ENCODE peak calls at places on chromosomes 12 and 14, in five cellular contexts. One of them, this sample, is unnamed.
A peak's percentile ranks its signal among the peaks of the same experiment; 100 is the strongest.

GRCh38 chr14:72869407-72870329 is 24.2 kb downstream of the DPF3 start:
- DNase-seq in GM10248: no peak
- DNase-seq in GM12864: no peak
- DNase-seq in stimulated activated CD8-positive, alpha-beta memory T cell treated with anti-CD3 and anti-CD28 coated beads, Interleukin-4, amount 100 ng/mL, for 24 hours: no peak
- DNase-seq in NCI-H2081: no peak
- DNase-seq in this sample: no peak

GRCh38 chr14:99327458-99328250 is 55.7 kb upstream of the BCL11B start:
- DNase-seq in GM10248: no peak
- DNase-seq in GM12864: no peak
- DNase-seq in stimulated activated CD8-positive, alpha-beta memory T cell treated with anti-CD3 and anti-CD28 coated beads, Interleukin-4, amount 100 ng/mL, for 24 hours: no peak
- DNase-seq in NCI-H2081: no peak
- DNase-seq in this sample: no peak

GRCh38 chr12:130382818-130383217 is 45.1 kb downstream of the PIWIL1 start:
- DNase-seq in GM10248: no peak
- DNase-seq in GM12864: no peak
- DNase-seq in stimulated activated CD8-positive, alpha-beta memory T cell treated with anti-CD3 and anti-CD28 coated beads, Interleukin-4, amount 100 ng/mL, for 24 hours: no peak
- DNase-seq in NCI-H2081: no peak
- DNase-seq in this sample: no peak

GRCh38 chr14:26190644-26191043 is 407.2 kb downstream of the NOVA1 start:
- DNase-seq in GM10248: no peak
- DNase-seq in GM12864: no peak
- DNase-seq in stimulated activated CD8-positive, alpha-beta memory T cell treated with anti-CD3 and anti-CD28 coated beads, Interleukin-4, amount 100 ng/mL, for 24 hours: no peak
- DNase-seq in NCI-H2081: no peak
- DNase-seq in this sample: no peak

GRCh38 chr14:23548351-23549318 is 2.9 kb downstream of the ZFHX2 start:
- DNase-seq in GM10248: no peak
- DNase-seq in GM12864: no peak
- DNase-seq in stimulated activated CD8-positive, alpha-beta memory T cell treated with anti-CD3 and anti-CD28 coated beads, Interleukin-4, amount 100 ng/mL, for 24 hours: no peak
- DNase-seq in NCI-H2081: peak; percentile 17
- DNase-seq in this sample: no peak

GRCh38 chr12:96404683-96405082 is 4.4 kb upstream of the CDK17 start:
- DNase-seq in GM10248: no peak
- DNase-seq in GM12864: no peak
- DNase-seq in stimulated activated CD8-positive, alpha-beta memory T cell treated with anti-CD3 and anti-CD28 coated beads, Interleukin-4, amount 100 ng/mL, for 24 hours: no peak
- DNase-seq in NCI-H2081: no peak
- DNase-seq in this sample: peak; percentile 45

GRCh38 chr14:23056956-23057756 is at the start of gene CDH24:
- DNase-seq in GM10248: peak; percentile 87
- DNase-seq in GM12864: no peak
- DNase-seq in stimulated activated CD8-positive, alpha-beta memory T cell treated with anti-CD3 and anti-CD28 coated beads, Interleukin-4, amount 100 ng/mL, for 24 hours: peak; percentile 48
- DNase-seq in NCI-H2081: no peak
- DNase-seq in this sample: peak; percentile 71

GRCh38 chr14:99892406-99892805 is 99.2 kb downstream of the EML1 start:
- DNase-seq in GM10248: no peak
- DNase-seq in GM12864: no peak
- DNase-seq in stimulated activated CD8-positive, alpha-beta memory T cell treated with anti-CD3 and anti-CD28 coated beads, Interleukin-4, amount 100 ng/mL, for 24 hours: no peak
- DNase-seq in NCI-H2081: no peak
- DNase-seq in this sample: no peak

GRCh38 chr12:77995436-77996167 is 164.9 kb downstream of the NAV3 start:
- DNase-seq in GM10248: peak; percentile 28
- DNase-seq in GM12864: peak; percentile 18
- DNase-seq in stimulated activated CD8-positive, alpha-beta memory T cell treated with anti-CD3 and anti-CD28 coated beads, Interleukin-4, amount 100 ng/mL, for 24 hours: no peak
- DNase-seq in NCI-H2081: no peak
- DNase-seq in this sample: no peak

GRCh38 chr12:61993734-61994345 is 266.4 kb upstream of the USP15 start:
- DNase-seq in GM10248: peak; percentile 17
- DNase-seq in GM12864: no peak
- DNase-seq in stimulated activated CD8-positive, alpha-beta memory T cell treated with anti-CD3 and anti-CD28 coated beads, Interleukin-4, amount 100 ng/mL, for 24 hours: no peak
- DNase-seq in NCI-H2081: peak; percentile 32
- DNase-seq in this sample: peak; percentile 61

GRCh38 chr14:25884657-25885056 is 713.2 kb downstream of the NOVA1 start:
- DNase-seq in GM10248: no peak
- DNase-seq in GM12864: no peak
- DNase-seq in stimulated activated CD8-positive, alpha-beta memory T cell treated with anti-CD3 and anti-CD28 coated beads, Interleukin-4, amount 100 ng/mL, for 24 hours: no peak
- DNase-seq in NCI-H2081: no peak
- DNase-seq in this sample: no peak

GRCh38 chr14:22432348-22432976 is 156.6 kb downstream of the DAD1 start:
- DNase-seq in GM10248: no peak
- DNase-seq in GM12864: no peak
- DNase-seq in stimulated activated CD8-positive, alpha-beta memory T cell treated with anti-CD3 and anti-CD28 coated beads, Interleukin-4, amount 100 ng/mL, for 24 hours: no peak
- DNase-seq in NCI-H2081: no peak
- DNase-seq in this sample: peak; percentile 87

GRCh38 chr14:54771411-54772027 is 131.1 kb downstream of the GCH1 start:
- DNase-seq in GM10248: no peak
- DNase-seq in GM12864: no peak
- DNase-seq in stimulated activated CD8-positive, alpha-beta memory T cell treated with anti-CD3 and anti-CD28 coated beads, Interleukin-4, amount 100 ng/mL, for 24 hours: no peak
- DNase-seq in NCI-H2081: no peak
- DNase-seq in this sample: no peak

GRCh38 chr12:6202846-6203245 is 2.6 kb downstream of the CD9 start:
- DNase-seq in GM10248: no peak
- DNase-seq in GM12864: no peak
- DNase-seq in stimulated activated CD8-positive, alpha-beta memory T cell treated with anti-CD3 and anti-CD28 coated beads, Interleukin-4, amount 100 ng/mL, for 24 hours: no peak
- DNase-seq in NCI-H2081: no peak
- DNase-seq in this sample: no peak

GRCh38 chr12:52037248-52037861 is 13.9 kb upstream of the NR4A1 start:
- DNase-seq in GM10248: no peak
- DNase-seq in GM12864: no peak
- DNase-seq in stimulated activated CD8-positive, alpha-beta memory T cell treated with anti-CD3 and anti-CD28 coated beads, Interleukin-4, amount 100 ng/mL, for 24 hours: no peak
- DNase-seq in NCI-H2081: peak; percentile 15
- DNase-seq in this sample: no peak

GRCh38 chr14:23071244-23071974 is 14.1 kb upstream of the CDH24 start:
- DNase-seq in GM10248: peak; percentile 88
- DNase-seq in GM12864: peak; percentile 61
- DNase-seq in stimulated activated CD8-positive, alpha-beta memory T cell treated with anti-CD3 and anti-CD28 coated beads, Interleukin-4, amount 100 ng/mL, for 24 hours: peak; percentile 63
- DNase-seq in NCI-H2081: no peak
- DNase-seq in this sample: peak; percentile 89

GRCh38 chr14:25788252-25788651 is 738.3 kb upstream of the STXBP6 start:
- DNase-seq in GM10248: no peak
- DNase-seq in GM12864: no peak
- DNase-seq in stimulated activated CD8-positive, alpha-beta memory T cell treated with anti-CD3 and anti-CD28 coated beads, Interleukin-4, amount 100 ng/mL, for 24 hours: no peak
- DNase-seq in NCI-H2081: no peak
- DNase-seq in this sample: no peak

GRCh38 chr12:128314611-128315010 is 47.6 kb downstream of the TMEM132C start:
- DNase-seq in GM10248: no peak
- DNase-seq in GM12864: no peak
- DNase-seq in stimulated activated CD8-positive, alpha-beta memory T cell treated with anti-CD3 and anti-CD28 coated beads, Interleukin-4, amount 100 ng/mL, for 24 hours: no peak
- DNase-seq in NCI-H2081: no peak
- DNase-seq in this sample: no peak

GRCh38 chr12:12890492-12890814 is 909 bp upstream of the GPRC5A start:
- DNase-seq in GM10248: no peak
- DNase-seq in GM12864: no peak
- DNase-seq in stimulated activated CD8-positive, alpha-beta memory T cell treated with anti-CD3 and anti-CD28 coated beads, Interleukin-4, amount 100 ng/mL, for 24 hours: no peak
- DNase-seq in NCI-H2081: peak; percentile 42
- DNase-seq in this sample: no peak

GRCh38 chr12:85029456-85029855 is 6.6 kb downstream of the TSPAN19 start:
- DNase-seq in GM10248: peak; percentile 8
- DNase-seq in GM12864: no peak
- DNase-seq in stimulated activated CD8-positive, alpha-beta memory T cell treated with anti-CD3 and anti-CD28 coated beads, Interleukin-4, amount 100 ng/mL, for 24 hours: no peak
- DNase-seq in NCI-H2081: peak; percentile 11
- DNase-seq in this sample: peak; percentile 41

GRCh38 chr14:49408187-49408963 is 177.8 kb downstream of the RPS29 start:
- DNase-seq in GM10248: no peak
- DNase-seq in GM12864: no peak
- DNase-seq in stimulated activated CD8-positive, alpha-beta memory T cell treated with anti-CD3 and anti-CD28 coated beads, Interleukin-4, amount 100 ng/mL, for 24 hours: no peak
- DNase-seq in NCI-H2081: peak; percentile 16
- DNase-seq in this sample: no peak

GRCh38 chr14:77120771-77121743 is 20.5 kb downstream of the ZDHHC22 start:
- DNase-seq in GM10248: peak; percentile 77
- DNase-seq in GM12864: peak; percentile 90
- DNase-seq in stimulated activated CD8-positive, alpha-beta memory T cell treated with anti-CD3 and anti-CD28 coated beads, Interleukin-4, amount 100 ng/mL, for 24 hours: no peak
- DNase-seq in NCI-H2081: peak; percentile 14
- DNase-seq in this sample: peak; percentile 97

GRCh38 chr12:90589966-90590365 is 365.0 kb downstream of the CCER1 start:
- DNase-seq in GM10248: no peak
- DNase-seq in GM12864: no peak
- DNase-seq in stimulated activated CD8-positive, alpha-beta memory T cell treated with anti-CD3 and anti-CD28 coated beads, Interleukin-4, amount 100 ng/mL, for 24 hours: no peak
- DNase-seq in NCI-H2081: no peak
- DNase-seq in this sample: no peak

GRCh38 chr14:105030836-105031396 is 10.0 kb upstream of the CDCA4 start:
- DNase-seq in GM10248: no peak
- DNase-seq in GM12864: no peak
- DNase-seq in stimulated activated CD8-positive, alpha-beta memory T cell treated with anti-CD3 and anti-CD28 coated beads, Interleukin-4, amount 100 ng/mL, for 24 hours: no peak
- DNase-seq in NCI-H2081: no peak
- DNase-seq in this sample: no peak

GRCh38 chr12:6867407-6868210 is at the start of gene TPI1:
- DNase-seq in GM10248: peak; percentile 96
- DNase-seq in GM12864: no peak
- DNase-seq in stimulated activated CD8-positive, alpha-beta memory T cell treated with anti-CD3 and anti-CD28 coated beads, Interleukin-4, amount 100 ng/mL, for 24 hours: peak; percentile 71
- DNase-seq in NCI-H2081: peak; percentile 82
- DNase-seq in this sample: peak; percentile 82